ENCODE peak calls at places on chromosomes 7 and 10, in five cellular contexts. One of them, this sample, is unnamed.

GRCh38 chr10:17406036-17406834 is 48.2 kb downstream of the ST8SIA6 start:
- DNase-seq in CD4-positive, alpha-beta memory T cell: no peak
- DNase-seq in SK-N-SH: no peak
- DNase-seq in CD4-positive, CD25-positive, alpha-beta regulatory T cell: no peak
- DNase-seq in transverse colon: no peak
- DNase-seq in this sample: no peak

GRCh38 chr10:112083526-112083925 is 100.0 kb downstream of the GPAM start:
- DNase-seq in CD4-positive, alpha-beta memory T cell: no peak
- DNase-seq in SK-N-SH: no peak
- DNase-seq in CD4-positive, CD25-positive, alpha-beta regulatory T cell: no peak
- DNase-seq in transverse colon: no peak
- DNase-seq in this sample: no peak

GRCh38 chr10:7956508-7956907 is 98.0 kb upstream of the GATA3 start:
- DNase-seq in CD4-positive, alpha-beta memory T cell: no peak
- DNase-seq in SK-N-SH: no peak
- DNase-seq in CD4-positive, CD25-positive, alpha-beta regulatory T cell: peak; percentile 54
- DNase-seq in transverse colon: no peak
- DNase-seq in this sample: no peak

GRCh38 chr10:47027108-47027811 is 116.0 kb downstream of the PTPN20 start:
- DNase-seq in CD4-positive, alpha-beta memory T cell: no peak
- DNase-seq in SK-N-SH: no peak
- DNase-seq in CD4-positive, CD25-positive, alpha-beta regulatory T cell: no peak
- DNase-seq in transverse colon: peak; percentile 7
- DNase-seq in this sample: peak; percentile 64

GRCh38 chr10:115335366-115335765 is 242.2 kb downstream of the ATRNL1 start:
- DNase-seq in CD4-positive, alpha-beta memory T cell: no peak
- DNase-seq in SK-N-SH: no peak
- DNase-seq in CD4-positive, CD25-positive, alpha-beta regulatory T cell: no peak
- DNase-seq in transverse colon: no peak
- DNase-seq in this sample: no peak

GRCh38 chr7:53119514-53119933 is 84.1 kb downstream of the POM121L12 start:
- DNase-seq in CD4-positive, alpha-beta memory T cell: no peak
- DNase-seq in SK-N-SH: no peak
- DNase-seq in CD4-positive, CD25-positive, alpha-beta regulatory T cell: no peak
- DNase-seq in transverse colon: no peak
- DNase-seq in this sample: no peak

GRCh38 chr7:3043544-3044395 is at the start of gene CARD11:
- DNase-seq in CD4-positive, alpha-beta memory T cell: peak; percentile 65
- DNase-seq in SK-N-SH: peak; percentile 47
- DNase-seq in CD4-positive, CD25-positive, alpha-beta regulatory T cell: peak; percentile 76
- DNase-seq in transverse colon: peak; percentile 24
- DNase-seq in this sample: peak; percentile 89

GRCh38 chr7:73899731-73900142 is 38.8 kb downstream of the TMEM270 start:
- DNase-seq in CD4-positive, alpha-beta memory T cell: no peak
- DNase-seq in SK-N-SH: no peak
- DNase-seq in CD4-positive, CD25-positive, alpha-beta regulatory T cell: no peak
- DNase-seq in transverse colon: peak; percentile 39
- DNase-seq in this sample: no peak

GRCh38 chr10:99779335-99779734 is 3.1 kb upstream of the ABCC2 start:
- DNase-seq in CD4-positive, alpha-beta memory T cell: no peak
- DNase-seq in SK-N-SH: no peak
- DNase-seq in CD4-positive, CD25-positive, alpha-beta regulatory T cell: peak; percentile 74
- DNase-seq in transverse colon: no peak
- DNase-seq in this sample: no peak

GRCh38 chr7:47266131-47266706 is 315.7 kb downstream of the TNS3 start:
- DNase-seq in CD4-positive, alpha-beta memory T cell: no peak
- DNase-seq in SK-N-SH: peak; percentile 83
- DNase-seq in CD4-positive, CD25-positive, alpha-beta regulatory T cell: peak; percentile 28
- DNase-seq in transverse colon: peak; percentile 75
- DNase-seq in this sample: peak; percentile 79

GRCh38 chr10:63689768-63690167 is 168.6 kb downstream of the REEP3 start:
- DNase-seq in CD4-positive, alpha-beta memory T cell: no peak
- DNase-seq in SK-N-SH: no peak
- DNase-seq in CD4-positive, CD25-positive, alpha-beta regulatory T cell: no peak
- DNase-seq in transverse colon: no peak
- DNase-seq in this sample: no peak

GRCh38 chr10:24432478-24433416 is 223.8 kb downstream of the KIAA1217 start:
- DNase-seq in CD4-positive, alpha-beta memory T cell: no peak
- DNase-seq in SK-N-SH: no peak
- DNase-seq in CD4-positive, CD25-positive, alpha-beta regulatory T cell: no peak
- DNase-seq in transverse colon: no peak
- DNase-seq in this sample: no peak

GRCh38 chr10:119246862-119247549 is 39.6 kb downstream of the GRK5 start:
- DNase-seq in CD4-positive, alpha-beta memory T cell: no peak
- DNase-seq in SK-N-SH: no peak
- DNase-seq in CD4-positive, CD25-positive, alpha-beta regulatory T cell: no peak
- DNase-seq in transverse colon: no peak
- DNase-seq in this sample: peak; percentile 18

GRCh38 chr7:39678935-39679690 is 55.7 kb downstream of the RALA start:
- DNase-seq in CD4-positive, alpha-beta memory T cell: no peak
- DNase-seq in SK-N-SH: no peak
- DNase-seq in CD4-positive, CD25-positive, alpha-beta regulatory T cell: no peak
- DNase-seq in transverse colon: no peak
- DNase-seq in this sample: no peak

GRCh38 chr7:41910916-41911315 is 208.0 kb upstream of the INHBA start:
- DNase-seq in CD4-positive, alpha-beta memory T cell: no peak
- DNase-seq in SK-N-SH: no peak
- DNase-seq in CD4-positive, CD25-positive, alpha-beta regulatory T cell: no peak
- DNase-seq in transverse colon: no peak
- DNase-seq in this sample: no peak

GRCh38 chr10:120598377-120598776 is 141.3 kb downstream of the PLPP4 start:
- DNase-seq in CD4-positive, alpha-beta memory T cell: no peak
- DNase-seq in SK-N-SH: no peak
- DNase-seq in CD4-positive, CD25-positive, alpha-beta regulatory T cell: no peak
- DNase-seq in transverse colon: no peak
- DNase-seq in this sample: no peak

GRCh38 chr10:127492607-127493250 is 56.4 kb upstream of the NPS start:
- DNase-seq in CD4-positive, alpha-beta memory T cell: no peak
- DNase-seq in SK-N-SH: no peak
- DNase-seq in CD4-positive, CD25-positive, alpha-beta regulatory T cell: no peak
- DNase-seq in transverse colon: no peak
- DNase-seq in this sample: no peak

GRCh38 chr7:156185076-156185475 is 372.8 kb upstream of the SHH start:
- DNase-seq in CD4-positive, alpha-beta memory T cell: no peak
- DNase-seq in SK-N-SH: no peak
- DNase-seq in CD4-positive, CD25-positive, alpha-beta regulatory T cell: no peak
- DNase-seq in transverse colon: no peak
- DNase-seq in this sample: no peak

GRCh38 chr10:86345296-86346168 is 21.1 kb downstream of the GRID1 start:
- DNase-seq in CD4-positive, alpha-beta memory T cell: no peak
- DNase-seq in SK-N-SH: no peak
- DNase-seq in CD4-positive, CD25-positive, alpha-beta regulatory T cell: no peak
- DNase-seq in transverse colon: no peak
- DNase-seq in this sample: peak; percentile 47

GRCh38 chr10:7477538-7478334 is 66.9 kb upstream of the SFMBT2 start:
- DNase-seq in CD4-positive, alpha-beta memory T cell: no peak
- DNase-seq in SK-N-SH: no peak
- DNase-seq in CD4-positive, CD25-positive, alpha-beta regulatory T cell: no peak
- DNase-seq in transverse colon: peak; percentile 57
- DNase-seq in this sample: no peak

GRCh38 chr7:67620216-67620933 is 623.7 kb downstream of the TYW1 start:
- DNase-seq in CD4-positive, alpha-beta memory T cell: no peak
- DNase-seq in SK-N-SH: no peak
- DNase-seq in CD4-positive, CD25-positive, alpha-beta regulatory T cell: no peak
- DNase-seq in transverse colon: no peak
- DNase-seq in this sample: no peak
- H3K4me1 ChIP-seq in CD4-positive, alpha-beta memory T cell: peaks cover 2% of the 10 kb centered on the region
- H3K4me1 ChIP-seq in SK-N-SH: no peaks in the 10 kb centered on the region
- H3K4me1 ChIP-seq in CD4-positive, CD25-positive, alpha-beta regulatory T cell: no peaks in the 10 kb centered on the region
- H3K4me1 ChIP-seq in transverse colon: no peaks in the 10 kb centered on the region
- H3K4me1 ChIP-seq in this sample: peaks cover 3% of the 10 kb centered on the region

GRCh38 chr7:105830405-105831218 is 45.8 kb downstream of the ATXN7L1 start:
- DNase-seq in CD4-positive, alpha-beta memory T cell: no peak
- DNase-seq in SK-N-SH: peak; percentile 33
- DNase-seq in CD4-positive, CD25-positive, alpha-beta regulatory T cell: no peak
- DNase-seq in transverse colon: no peak
- DNase-seq in this sample: no peak
- H3K4me1 ChIP-seq in CD4-positive, alpha-beta memory T cell: no peaks in the 10 kb centered on the region
- H3K4me1 ChIP-seq in SK-N-SH: peaks cover 56% of the 10 kb centered on the region
- H3K4me1 ChIP-seq in CD4-positive, CD25-positive, alpha-beta regulatory T cell: peaks cover 23% of the 10 kb centered on the region
- H3K4me1 ChIP-seq in transverse colon: peaks cover 12% of the 10 kb centered on the region
- H3K4me1 ChIP-seq in this sample: peaks cover 4% of the 10 kb centered on the region

DNA sequence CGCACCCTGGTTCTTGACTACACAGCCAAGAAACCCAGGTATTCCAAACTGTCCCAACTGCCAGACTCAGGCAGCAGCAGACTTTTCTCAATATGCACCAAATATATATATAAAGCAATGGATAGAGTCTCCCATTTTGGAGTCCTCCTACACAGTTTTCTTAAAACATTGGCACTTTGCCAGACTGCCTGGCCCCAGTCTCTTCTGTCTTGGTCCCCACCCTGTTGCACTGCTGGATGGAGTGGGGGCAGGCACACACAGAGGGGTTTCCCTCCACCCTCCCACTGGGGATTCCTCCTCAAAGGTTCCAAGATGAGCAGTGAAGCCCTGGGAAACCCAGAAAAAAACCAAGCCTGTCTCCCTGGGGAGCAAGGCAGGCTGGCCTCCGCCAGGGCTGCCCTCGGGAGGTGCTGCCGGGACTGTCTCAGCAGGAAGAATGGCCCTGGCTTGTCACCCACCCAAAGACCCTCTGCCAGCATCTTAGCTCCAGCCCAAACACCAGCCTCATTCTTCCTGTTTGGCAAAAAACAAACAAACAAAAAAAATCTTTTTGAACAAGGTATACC is 68.0 kb downstream of the SH3PXD2A start:
- DNase-seq in CD4-positive, alpha-beta memory T cell: no peak
- DNase-seq in SK-N-SH: no peak
- DNase-seq in CD4-positive, CD25-positive, alpha-beta regulatory T cell: no peak
- DNase-seq in transverse colon: no peak
- DNase-seq in this sample: no peak
- H3K4me1 ChIP-seq in CD4-positive, alpha-beta memory T cell: peaks cover 5% of the 10 kb centered on the region
- H3K4me1 ChIP-seq in SK-N-SH: no peaks in the 10 kb centered on the region
- H3K4me1 ChIP-seq in CD4-positive, CD25-positive, alpha-beta regulatory T cell: peaks cover 8% of the 10 kb centered on the region
- H3K4me1 ChIP-seq in transverse colon: peaks cover 42% of the 10 kb centered on the region
- H3K4me1 ChIP-seq in this sample: peaks cover 6% of the 10 kb centered on the region

GRCh38 chr10:124707546-124707945 is 36.6 kb downstream of the FAM53B start:
- DNase-seq in CD4-positive, alpha-beta memory T cell: no peak
- DNase-seq in SK-N-SH: no peak
- DNase-seq in CD4-positive, CD25-positive, alpha-beta regulatory T cell: no peak
- DNase-seq in transverse colon: no peak
- DNase-seq in this sample: peak; percentile 73

GRCh38 chr10:124708922-124709520 is 35.2 kb downstream of the FAM53B start:
- DNase-seq in CD4-positive, alpha-beta memory T cell: no peak
- DNase-seq in SK-N-SH: peak; percentile 85
- DNase-seq in CD4-positive, CD25-positive, alpha-beta regulatory T cell: no peak
- DNase-seq in transverse colon: no peak
- DNase-seq in this sample: peak; percentile 67

GRCh38 chr10:124709862-124710261 is 34.3 kb downstream of the FAM53B start:
- DNase-seq in CD4-positive, alpha-beta memory T cell: no peak
- DNase-seq in SK-N-SH: no peak
- DNase-seq in CD4-positive, CD25-positive, alpha-beta regulatory T cell: no peak
- DNase-seq in transverse colon: peak; percentile 85
- DNase-seq in this sample: peak; percentile 79

GRCh38 chr10:124706876-124707516 is 37.2 kb downstream of the FAM53B start:
- DNase-seq in CD4-positive, alpha-beta memory T cell: no peak
- DNase-seq in SK-N-SH: no peak
- DNase-seq in CD4-positive, CD25-positive, alpha-beta regulatory T cell: no peak
- DNase-seq in transverse colon: no peak
- DNase-seq in this sample: peak; percentile 59

GRCh38 chr10:124708246-124708779 is 35.9 kb downstream of the FAM53B start:
- DNase-seq in CD4-positive, alpha-beta memory T cell: no peak
- DNase-seq in SK-N-SH: no peak
- DNase-seq in CD4-positive, CD25-positive, alpha-beta regulatory T cell: peak; percentile 41
- DNase-seq in transverse colon: no peak
- DNase-seq in this sample: peak; percentile 54
- H3K4me1 ChIP-seq in CD4-positive, alpha-beta memory T cell: peaks cover 97% of the 10 kb centered on the region
- H3K4me1 ChIP-seq in SK-N-SH: no peaks in the 10 kb centered on the region
- H3K4me1 ChIP-seq in CD4-positive, CD25-positive, alpha-beta regulatory T cell: peaks cover 96% of the 10 kb centered on the region
- H3K4me1 ChIP-seq in transverse colon: peaks cover 64% of the 10 kb centered on the region
- H3K4me1 ChIP-seq in this sample: peaks cover 78% of the 10 kb centered on the region

DNA sequence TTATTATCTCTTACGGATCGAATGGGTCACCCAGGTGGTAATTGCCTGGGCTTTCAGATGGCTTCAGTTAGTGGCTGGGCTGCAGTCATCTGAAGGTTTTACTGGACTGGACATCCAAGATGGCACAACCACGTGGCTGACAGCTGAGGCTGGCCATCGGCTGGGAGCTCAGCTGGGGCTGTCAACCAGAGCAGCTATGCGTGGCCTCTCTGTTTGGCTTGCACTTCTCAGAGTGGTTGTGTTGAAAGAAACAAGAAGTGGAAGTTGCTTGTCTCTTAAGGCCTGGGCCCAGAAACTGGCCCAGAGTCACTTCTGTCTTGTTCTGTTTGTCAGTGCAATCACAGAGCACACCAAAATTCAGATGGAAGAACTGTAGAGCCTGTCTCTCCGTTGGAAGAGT is 5.7 kb upstream of the GDI2 start:
- DNase-seq in CD4-positive, alpha-beta memory T cell: no peak
- DNase-seq in SK-N-SH: no peak
- DNase-seq in CD4-positive, CD25-positive, alpha-beta regulatory T cell: no peak
- DNase-seq in transverse colon: no peak
- DNase-seq in this sample: peak; percentile 85
- H3K4me1 ChIP-seq in CD4-positive, alpha-beta memory T cell: peaks cover 15% of the 10 kb centered on the region
- H3K4me1 ChIP-seq in SK-N-SH: peaks cover 7% of the 10 kb centered on the region
- H3K4me1 ChIP-seq in CD4-positive, CD25-positive, alpha-beta regulatory T cell: peaks cover 14% of the 10 kb centered on the region
- H3K4me1 ChIP-seq in transverse colon: peaks cover 4% of the 10 kb centered on the region
- H3K4me1 ChIP-seq in this sample: peaks cover 17% of the 10 kb centered on the region

DNA sequence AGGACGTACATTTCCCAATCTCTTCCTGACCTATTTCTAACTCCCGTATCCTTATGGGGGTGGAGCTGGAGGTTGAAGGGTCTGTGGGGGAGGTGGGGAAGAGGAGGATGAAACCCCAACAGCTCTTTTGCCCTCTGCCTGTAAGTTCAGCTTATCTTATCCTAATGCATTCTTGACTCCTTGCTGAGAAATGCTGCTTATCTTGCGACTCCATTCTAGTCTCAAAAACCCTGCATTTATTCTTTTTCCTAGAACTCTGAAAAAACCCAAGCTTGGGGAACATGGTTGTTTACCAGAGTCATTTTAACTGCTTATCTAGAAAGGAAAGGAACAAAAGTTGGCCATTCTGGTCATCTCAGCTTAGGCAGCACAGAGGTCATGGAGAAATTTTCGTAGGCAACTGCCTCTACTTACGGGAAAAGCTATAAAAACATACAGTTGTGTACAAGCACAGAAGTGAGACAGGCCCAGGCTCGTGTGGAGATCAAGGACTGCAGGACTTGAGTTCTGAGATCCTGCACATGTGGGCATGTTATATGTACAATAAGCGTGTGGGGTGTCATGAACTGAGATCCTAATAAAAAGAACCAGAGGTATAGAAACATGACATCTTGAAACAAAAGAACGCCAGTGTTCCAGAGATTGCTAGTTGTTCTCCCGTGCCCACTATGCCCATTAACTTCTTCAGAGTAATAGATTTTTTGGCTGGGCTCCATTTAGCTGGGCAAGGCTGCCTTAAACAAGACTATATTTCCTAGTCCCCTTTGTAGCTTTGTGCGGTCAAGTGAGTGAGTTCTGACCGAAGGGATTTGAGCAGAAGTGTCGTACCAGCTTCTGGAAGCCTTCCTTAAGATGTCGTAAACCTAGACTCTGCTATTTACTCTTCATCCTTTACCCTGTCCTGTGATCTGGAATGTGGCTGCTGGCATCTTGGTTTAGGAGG is 9.6 kb downstream of the INMT start:
- DNase-seq in CD4-positive, alpha-beta memory T cell: no peak
- DNase-seq in SK-N-SH: no peak
- DNase-seq in CD4-positive, CD25-positive, alpha-beta regulatory T cell: no peak
- DNase-seq in transverse colon: no peak
- DNase-seq in this sample: no peak
- H3K4me1 ChIP-seq in CD4-positive, alpha-beta memory T cell: no peaks in the 10 kb centered on the region
- H3K4me1 ChIP-seq in SK-N-SH: no peaks in the 10 kb centered on the region
- H3K4me1 ChIP-seq in CD4-positive, CD25-positive, alpha-beta regulatory T cell: no peaks in the 10 kb centered on the region
- H3K4me1 ChIP-seq in transverse colon: no peaks in the 10 kb centered on the region
- H3K4me1 ChIP-seq in this sample: no peaks in the 10 kb centered on the region

This sample was measured in spleen.